ENCODE peak calls at places on chromosomes 13 and 19, in four cellular contexts. One of them, this sample, is unnamed.

GRCh38 chr13:63636231-63636993 is 2220.8 kb upstream of the PCDH20 start:
- DNase-seq in GM12878: peak
- DNase-seq in HepG2: no peak
- DNase-seq in K562: no peak
- DNase-seq in this sample: peak

GRCh38 chr13:29713841-29714240 is 118.4 kb upstream of the SLC7A1 start:
- DNase-seq in HepG2: no peak
- DNase-seq in GM12878: no peak
- DNase-seq in K562: peak
- DNase-seq in this sample: peak

GRCh38 chr19:17079710-17080440 is 4.3 kb downstream of the MYO9B start:
- DNase-seq in K562: no peak
- DNase-seq in HepG2: peak
- DNase-seq in GM12878: peak
- DNase-seq in this sample: peak

GRCh38 chr13:82010780-82011179 is 1669.9 kb upstream of the SPRY2 start:
- DNase-seq in HepG2: no peak
- DNase-seq in GM12878: no peak
- DNase-seq in K562: no peak
- DNase-seq in this sample: no peak

GRCh38 chr19:16542045-16542893 is at the start of gene CHERP:
- DNase-seq in GM12878: peak
- DNase-seq in K562: peak
- DNase-seq in HepG2: peak
- DNase-seq in this sample: peak

GRCh38 chr19:16325671-16326400 is 1.2 kb downstream of the KLF2 start:
- DNase-seq in GM12878: no peak
- DNase-seq in HepG2: no peak
- DNase-seq in K562: no peak
- DNase-seq in this sample: no peak

GRCh38 chr13:30576528-30576927 is 41.2 kb upstream of the USPL1 start:
- DNase-seq in K562: no peak
- DNase-seq in GM12878: no peak
- DNase-seq in HepG2: peak
- DNase-seq in this sample: no peak

GRCh38 chr13:98175823-98176222 is 1.2 kb downstream of the RNF113B start:
- DNase-seq in HepG2: no peak
- DNase-seq in GM12878: no peak
- DNase-seq in K562: no peak
- DNase-seq in this sample: no peak

GRCh38 chr13:76937416-76937815 is 10.9 kb upstream of the ACOD1 start:
- DNase-seq in K562: no peak
- DNase-seq in HepG2: no peak
- DNase-seq in GM12878: no peak
- DNase-seq in this sample: no peak

GRCh38 chr19:31639306-31639705 is 290.1 kb upstream of the TSHZ3 start:
- DNase-seq in HepG2: no peak
- DNase-seq in GM12878: no peak
- DNase-seq in K562: no peak
- DNase-seq in this sample: no peak

GRCh38 chr13:48643159-48643558 is 10.6 kb upstream of the CYSLTR2 start:
- DNase-seq in K562: no peak
- DNase-seq in HepG2: no peak
- DNase-seq in GM12878: no peak
- DNase-seq in this sample: no peak

GRCh38 chr13:48642061-48642460 is 11.7 kb upstream of the CYSLTR2 start:
- DNase-seq in GM12878: no peak
- DNase-seq in K562: no peak
- DNase-seq in HepG2: no peak
- DNase-seq in this sample: no peak

GRCh38 chr13:48644141-48644540 is 9.6 kb upstream of the CYSLTR2 start:
- DNase-seq in HepG2: no peak
- DNase-seq in GM12878: no peak
- DNase-seq in K562: no peak
- DNase-seq in this sample: no peak

GRCh38 chr13:48640767-48641166 is 13.0 kb upstream of the CYSLTR2 start:
- DNase-seq in GM12878: no peak
- DNase-seq in K562: no peak
- DNase-seq in HepG2: no peak
- DNase-seq in this sample: no peak

GRCh38 chr13:48641404-48641803 is 12.3 kb upstream of the CYSLTR2 start:
- DNase-seq in GM12878: no peak
- DNase-seq in K562: no peak
- DNase-seq in HepG2: no peak
- DNase-seq in this sample: no peak
- TF ChIP-seq TARDBP in GM12878: no peak
- TF ChIP-seq TARDBP in K562: no peak
- TF ChIP-seq TARDBP in HepG2: no peak
- TF ChIP-seq TARDBP in this sample: no peak

GRCh38 chr13:60044321-60044720 is 119.4 kb downstream of the DIAPH3 start:
- DNase-seq in GM12878: no peak
- DNase-seq in K562: no peak
- DNase-seq in HepG2: no peak
- DNase-seq in this sample: no peak
- TF ChIP-seq TARDBP in GM12878: no peak
- TF ChIP-seq TARDBP in K562: no peak
- TF ChIP-seq TARDBP in HepG2: no peak
- TF ChIP-seq TARDBP in this sample: no peak

GRCh38 chr19:50465000-50465399 is 11.3 kb upstream of the EMC10 start:
- DNase-seq in HepG2: peak
- DNase-seq in GM12878: no peak
- DNase-seq in K562: no peak
- DNase-seq in this sample: no peak

GRCh38 chr19:50464348-50464747 is 12.0 kb upstream of the EMC10 start:
- DNase-seq in GM12878: no peak
- DNase-seq in HepG2: no peak
- DNase-seq in K562: no peak
- DNase-seq in this sample: no peak

GRCh38 chr19:50462970-50463369 is 13.3 kb upstream of the EMC10 start:
- DNase-seq in K562: no peak
- DNase-seq in GM12878: no peak
- DNase-seq in HepG2: no peak
- DNase-seq in this sample: no peak

GRCh38 chr19:50467566-50467965 is 8.7 kb upstream of the EMC10 start:
- DNase-seq in GM12878: no peak
- DNase-seq in HepG2: no peak
- DNase-seq in K562: no peak
- DNase-seq in this sample: no peak

GRCh38 chr19:50465986-50466771 is 10.1 kb upstream of the EMC10 start:
- DNase-seq in K562: peak
- DNase-seq in GM12878: no peak
- DNase-seq in HepG2: peak
- DNase-seq in this sample: peak
- TF ChIP-seq TARDBP in K562: no peak
- TF ChIP-seq TARDBP in GM12878: no peak
- TF ChIP-seq TARDBP in HepG2: no peak
- TF ChIP-seq TARDBP in this sample: no peak

GRCh38 chr13:38228322-38228721 is 121.3 kb upstream of the UFM1 start:
- DNase-seq in HepG2: no peak
- DNase-seq in GM12878: no peak
- DNase-seq in K562: no peak
- DNase-seq in this sample: no peak

GRCh38 chr13:38226496-38226895 is 123.2 kb upstream of the UFM1 start:
- DNase-seq in HepG2: no peak
- DNase-seq in GM12878: no peak
- DNase-seq in K562: no peak
- DNase-seq in this sample: no peak

DNA sequence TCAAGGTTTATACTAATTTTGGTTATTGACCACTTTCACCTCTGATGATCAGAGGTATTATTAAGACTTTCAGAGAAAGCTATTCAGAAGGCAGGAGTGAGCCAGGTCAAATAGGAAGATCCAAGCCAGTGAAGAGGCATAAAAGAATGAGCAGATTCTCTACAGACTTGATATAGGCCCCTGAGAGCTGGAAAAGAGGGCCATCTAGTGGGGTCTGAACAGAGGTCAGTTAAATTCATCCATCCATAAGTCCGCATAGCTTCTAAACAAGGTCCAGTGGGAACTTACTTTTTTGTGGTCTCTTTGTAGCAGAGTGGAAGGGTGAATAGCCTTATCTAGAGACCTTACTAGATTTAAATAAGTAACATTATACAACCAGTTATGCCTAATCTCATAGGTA is 126.6 kb upstream of the UFM1 start:
- DNase-seq in K562: peak
- DNase-seq in GM12878: no peak
- DNase-seq in HepG2: peak
- DNase-seq in this sample: peak
- TF ChIP-seq TARDBP in K562: no peak
- TF ChIP-seq TARDBP in GM12878: no peak
- TF ChIP-seq TARDBP in HepG2: no peak
- TF ChIP-seq TARDBP in this sample: no peak